ENCODE peak calls at places on chromosomes 6 and 20, in six cellular contexts. D is ovary, I is AG10803, W is right lobe of liver, N is psoas muscle, P is IMR-90. L is an unnamed sample.

GRCh38 chr6:74611220-74611619 is 594.6 kb downstream of the COL12A1 start:
- DNase-seq in D (no peak), I (no peak), W (no peak), N (no peak), P (peak), L (no peak)

GRCh38 chr6:162442675-162443074 is 284.9 kb downstream of the PRKN start:
- DNase-seq in D (no peak), I (no peak), W (no peak), N (no peak), P (no peak), L (peak)

GRCh38 chr6:35287671-35288396 is 9.8 kb upstream of the DEF6 start:
- DNase-seq in D (no peak), I (peak), W (no peak), N (peak), P (peak), L (peak)

GRCh38 chr6:33380272-33380981 is 11.2 kb upstream of the KIFC1 start:
- DNase-seq in D (no peak), I (no peak), W (no peak), N (no peak), P (no peak), L (no peak)

GRCh38 chr20:50821994-50822393 is 27.1 kb downstream of the BCAS4 start:
- DNase-seq in D (no peak), I (no peak), W (no peak), N (no peak), P (no peak), L (no peak)

GRCh38 chr20:32982617-32983458 is 21.4 kb downstream of the SUN5 start:
- DNase-seq in D (no peak), I (no peak), W (no peak), N (no peak), P (no peak), L (no peak)

GRCh38 chr6:137188855-137189254 is 15.4 kb upstream of the IL22RA2 start:
- DNase-seq in D (no peak), I (no peak), W (no peak), N (no peak), P (no peak), L (peak)

GRCh38 chr6:73854998-73855718 is 159.2 kb downstream of the CD109 start:
- DNase-seq in D (no peak), I (peak), W (no peak), N (no peak), P (peak), L (peak)

GRCh38 chr6:14857501-14857900 is 388.4 kb upstream of the JARID2 start:
- DNase-seq in D (no peak), I (no peak), W (peak), N (peak), P (no peak), L (no peak)

GRCh38 chr6:161327360-161327953 is 53.6 kb upstream of the AGPAT4 start:
- DNase-seq in D (no peak), I (no peak), W (no peak), N (no peak), P (no peak), L (peak)

GRCh38 chr6:141925001-141925400 is 207.7 kb upstream of the GJE1 start:
- DNase-seq in D (no peak), I (peak), W (no peak), N (no peak), P (peak), L (no peak)

GRCh38 chr6:151822252-151823111 is 15.0 kb downstream of the ESR1 start:
- DNase-seq in D (no peak), I (no peak), W (no peak), N (no peak), P (no peak), L (no peak)

GRCh38 chr6:52420668-52421358 is 671 bp downstream of the EFHC1 start:
- DNase-seq in D (no peak), I (no peak), W (peak), N (no peak), P (peak), L (peak)

GRCh38 chr20:10716855-10717254 is 43.1 kb upstream of the JAG1 start:
- DNase-seq in D (no peak), I (no peak), W (no peak), N (no peak), P (peak), L (peak)

GRCh38 chr6:4134841-4135664 is at the start of gene ECI2:
- DNase-seq in D (no peak), I (peak), W (peak), N (peak), P (peak), L (no peak)

GRCh38 chr6:35139924-35140524 is 1.1 kb downstream of the TCP11 start:
- DNase-seq in D (peak), I (peak), W (peak), N (peak), P (peak), L (peak)

GRCh38 chr20:6277661-6278060 is 154.8 kb upstream of the FERMT1 start:
- DNase-seq in D (no peak), I (no peak), W (no peak), N (no peak), P (no peak), L (no peak)

GRCh38 chr6:49913656-49914055 is 47.3 kb upstream of the CRISP1 start:
- DNase-seq in D (no peak), I (no peak), W (no peak), N (no peak), P (no peak), L (no peak)

DNA sequence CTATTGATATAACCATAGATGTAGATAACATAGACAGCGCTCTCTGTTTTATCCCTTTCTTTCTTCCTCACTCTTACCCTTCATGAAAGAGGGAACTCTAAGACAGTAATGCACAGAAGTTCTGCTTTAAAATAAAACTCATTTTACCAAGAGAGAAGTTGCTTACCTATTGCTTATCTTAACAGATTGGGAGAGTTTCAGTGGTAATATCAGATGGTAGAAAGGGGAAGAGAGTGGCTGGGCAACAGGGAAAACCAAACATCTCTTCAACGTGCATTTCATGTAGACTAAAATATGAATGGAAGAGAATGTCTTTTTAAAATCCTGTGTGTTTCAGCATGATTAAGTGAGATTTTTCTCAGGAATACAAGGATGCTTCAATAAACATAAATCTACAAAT is 45.3 kb upstream of the SIRPG start:
- DNase-seq in D (no peak), I (no peak), W (no peak), N (no peak), P (no peak), L (no peak)
- H3K4me3 ChIP-seq in D (no peak), I (no peak), W (no peak), N (no peak), P (no peak), L (no peak)

DNA sequence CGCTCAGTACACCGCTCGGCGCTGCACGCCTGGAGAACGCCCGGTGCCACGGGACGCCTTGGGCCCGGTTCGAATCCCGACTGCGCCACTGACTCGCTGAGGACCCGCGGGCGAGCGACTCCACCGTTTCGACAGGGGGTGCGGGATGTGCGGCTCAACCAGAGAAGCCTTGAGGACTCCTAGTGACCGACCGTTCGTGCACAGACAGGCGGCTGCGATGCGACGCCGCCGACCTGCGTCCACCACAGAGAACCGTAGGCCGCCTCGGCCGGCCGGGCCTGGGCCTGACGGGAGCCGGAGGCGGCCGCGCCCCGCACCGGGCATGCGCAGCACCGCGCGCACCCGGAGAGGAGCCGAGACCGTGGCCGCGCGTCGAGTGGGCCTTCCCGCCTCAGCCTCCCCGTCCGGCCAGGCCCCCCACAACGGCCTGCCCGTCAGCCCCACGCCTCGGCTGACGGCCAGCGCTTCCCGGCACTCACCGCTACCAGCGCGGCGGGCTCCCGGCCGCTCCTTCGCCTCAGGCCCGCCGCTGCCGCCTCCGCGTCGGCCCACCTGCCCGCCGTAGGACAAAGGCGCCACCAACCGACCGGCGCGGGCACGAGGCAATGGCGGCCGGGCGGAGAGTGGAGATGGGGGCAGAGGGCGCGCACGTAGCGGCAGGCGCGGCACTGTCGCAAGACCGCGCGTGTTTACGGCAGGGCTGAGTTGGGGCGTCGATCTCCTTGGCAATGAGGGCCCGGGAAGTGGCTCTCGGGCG is at the start of gene NCOA5:
- DNase-seq in D (peak), I (peak), W (peak), N (peak), P (peak), L (peak)
- TF ChIP-seq CTCF in D (peak), I (no peak), W (peak), N (peak), P (peak), L (no peak)

GRCh38 chr20:63697868-63698545 is 1.6 kb downstream of the TNFRSF6B start:
- DNase-seq in D (no peak), I (no peak), W (peak), N (peak), P (no peak), L (no peak)
- H3K4me3 ChIP-seq in D (no peak), I (no peak), W (no peak), N (peak), P (no peak), L (no peak)

DNA sequence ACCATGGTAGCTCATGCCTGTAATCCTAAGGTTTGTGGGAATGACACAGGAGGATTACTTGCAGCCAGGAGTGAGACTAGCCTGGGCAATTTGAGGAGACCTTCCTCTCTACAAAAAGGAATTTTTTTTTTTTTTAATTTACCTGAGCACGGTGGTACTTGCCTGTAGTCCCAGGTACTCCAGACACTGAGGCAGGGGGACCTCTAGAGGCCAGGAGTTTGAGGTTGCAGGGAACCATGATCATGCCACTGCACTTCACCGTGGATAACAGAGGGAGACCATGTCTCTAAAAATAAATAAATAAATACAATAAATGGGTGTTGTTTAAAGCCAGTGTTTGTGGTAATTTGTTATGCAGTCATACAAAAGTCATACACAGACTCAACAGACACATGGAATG is 2.4 kb upstream of the HLA-F start:
- DNase-seq in D (no peak), I (no peak), W (no peak), N (no peak), P (no peak), L (no peak)
- TF ChIP-seq CTCF in D (no peak), I (no peak), W (no peak), N (no peak), P (no peak), L (no peak)

DNA sequence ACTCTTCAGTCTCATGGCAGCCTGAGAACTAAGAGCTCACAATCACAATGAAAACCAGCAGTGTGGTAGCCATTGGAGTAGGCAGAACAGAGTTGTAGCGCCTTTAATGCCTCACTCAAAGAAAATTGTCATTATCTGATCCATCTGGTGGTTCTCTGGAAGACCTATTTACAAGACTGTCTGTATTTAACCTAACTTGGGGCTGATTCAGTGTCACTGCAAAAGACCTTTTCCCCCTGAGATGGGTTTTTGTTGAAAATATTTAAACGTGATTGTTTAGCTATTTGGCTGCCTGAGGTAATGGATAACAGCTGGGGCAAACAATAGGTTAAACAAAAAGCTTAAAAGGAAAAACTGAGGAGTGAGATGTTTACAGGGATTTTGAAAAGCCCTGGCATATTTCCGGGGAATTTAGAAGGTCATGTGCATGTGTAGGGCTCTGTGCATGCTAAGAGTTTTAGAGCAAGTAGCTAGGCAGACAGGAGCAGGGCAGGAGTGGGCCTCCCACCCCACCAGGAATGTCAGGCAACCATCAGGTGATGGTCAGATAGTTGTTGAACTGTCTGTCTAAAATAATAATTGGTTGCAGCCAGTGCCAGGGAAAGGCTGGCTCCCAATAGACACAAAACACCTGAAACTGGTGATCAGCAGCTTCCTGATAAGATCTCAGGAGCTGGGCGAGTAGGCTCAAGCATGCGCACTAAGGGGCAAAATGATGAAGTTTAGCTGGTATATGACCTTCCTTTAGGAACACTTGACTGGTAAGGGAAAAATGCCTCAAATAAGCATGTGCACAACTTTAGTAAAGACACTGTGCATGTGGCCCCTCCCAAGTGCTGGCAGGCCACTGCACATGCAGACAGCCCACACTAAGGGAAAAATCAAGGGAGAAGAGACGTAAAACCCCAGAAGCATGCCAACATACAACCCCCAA is 70.8 kb upstream of the AKIRIN2 start:
- DNase-seq in D (no peak), I (peak), W (no peak), N (no peak), P (peak), L (no peak)
- H3K4me3 ChIP-seq in D (no peak), I (no peak), W (no peak), N (no peak), P (no peak), L (no peak)

GRCh38 chr6:108250240-108250866 is 10.5 kb downstream of the SNX3 start:
- DNase-seq in D (no peak), I (no peak), W (no peak), N (no peak), P (peak), L (peak)
- TF ChIP-seq CTCF in D (no peak), I (peak), W (no peak), N (no peak), P (peak), L (peak)

DNA sequence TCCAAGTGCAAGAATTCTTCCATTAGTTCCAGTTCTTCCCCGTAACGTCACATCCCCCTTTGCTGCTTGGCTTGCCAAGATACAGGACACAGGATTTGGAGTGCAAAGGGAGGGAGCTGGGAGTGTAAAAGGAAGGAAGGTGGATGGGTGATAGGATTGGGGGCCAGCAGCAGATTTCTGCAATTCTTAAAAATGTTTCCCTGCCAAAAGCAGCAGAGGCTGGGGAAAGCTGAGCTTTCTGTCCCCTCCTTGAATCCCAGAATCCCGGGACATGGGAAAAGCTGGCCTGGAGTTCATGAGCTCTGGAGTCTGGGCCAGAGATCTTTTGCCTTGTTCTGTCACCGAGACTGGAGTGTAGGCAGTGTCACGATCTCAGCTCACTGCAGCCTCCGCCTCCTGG is 60.0 kb upstream of the EPB41L1 start:
- DNase-seq in D (no peak), I (peak), W (no peak), N (no peak), P (no peak), L (peak)
- H3K4me3 ChIP-seq in D (no peak), I (peak), W (no peak), N (peak), P (no peak), L (no peak)